ENCODE peak calls at places on chromosomes 5 and 9, in four cellular contexts. B is MM.1S, P is adrenal gland, V is IMR-90. H is an unnamed sample.

GRCh38 chr5:119191944-119192343 is 121.1 kb downstream of the DMXL1 start:
- DNase-seq in B (no peak), P (no peak), V (no peak), H (no peak)

GRCh38 chr5:36502608-36503007 is 103.8 kb upstream of the SLC1A3 start:
- DNase-seq in B (no peak), P (no peak), V (peak; percentile 82), H (no peak)

GRCh38 chr9:136880651-136881050 is 5.7 kb upstream of the TRAF2 start:
- DNase-seq in B (no peak), P (no peak), V (no peak), H (peak; percentile 64)

GRCh38 chr5:42889311-42889933 is 77.7 kb upstream of the SELENOP start:
- DNase-seq in B (peak; percentile 74), P (peak; percentile 80), V (peak; percentile 61), H (peak; percentile 64)

GRCh38 chr5:156399323-156399722 is 72.4 kb downstream of the SGCD start:
- DNase-seq in B (no peak), P (peak; percentile 18), V (no peak), H (no peak)

GRCh38 chr5:136308396-136308795 is 56.9 kb downstream of the TRPC7 start:
- DNase-seq in B (no peak), P (peak; percentile 3), V (no peak), H (no peak)

GRCh38 chr5:80231243-80231642 is 24.6 kb downstream of the SERINC5 start:
- DNase-seq in B (no peak), P (peak; percentile 54), V (peak; percentile 90), H (no peak)

GRCh38 chr5:42429694-42430093 is 6.5 kb downstream of the GHR start:
- DNase-seq in B (no peak), P (no peak), V (no peak), H (no peak)

GRCh38 chr5:29069104-29069402 is 2030.7 kb upstream of the CDH9 start:
- DNase-seq in B (no peak), P (no peak), V (no peak), H (no peak)

GRCh38 chr9:112894031-112894430 is 3.4 kb upstream of the SLC46A2 start:
- DNase-seq in B (no peak), P (no peak), V (peak; percentile 33), H (no peak)

GRCh38 chr5:74141053-74141452 is 499.5 kb downstream of the ENC1 start:
- DNase-seq in B (no peak), P (no peak), V (peak; percentile 79), H (no peak)

GRCh38 chr9:126683698-126684044 is 69.9 kb downstream of the LMX1B start:
- DNase-seq in B (no peak), P (no peak), V (no peak), H (no peak)

GRCh38 chr5:155480731-155481131 is 467.2 kb downstream of the KIF4B start:
- DNase-seq in B (no peak), P (no peak), V (no peak), H (no peak)

GRCh38 chr5:108143581-108143980 is 238.3 kb downstream of the FBXL17 start:
- DNase-seq in B (no peak), P (no peak), V (peak; percentile 67), H (no peak)

GRCh38 chr9:133874061-133874638 is 118.0 kb downstream of the VAV2 start:
- DNase-seq in B (no peak), P (peak; percentile 87), V (peak; percentile 70), H (no peak)

GRCh38 chr9:131346559-131346958 is 47.3 kb upstream of the PRRC2B start:
- DNase-seq in B (no peak), P (no peak), V (no peak), H (no peak)

GRCh38 chr9:4985376-4986266 is 549 bp downstream of the JAK2 start:
- DNase-seq in B (peak; percentile 39), P (peak; percentile 52), V (peak; percentile 45), H (peak; percentile 18)

GRCh38 chr9:8143677-8144076 is 344.1 kb upstream of the DMAC1 start:
- DNase-seq in B (no peak), P (no peak), V (no peak), H (no peak)

GRCh38 chr5:56303511-56303910 is 70.4 kb upstream of the ANKRD55 start:
- DNase-seq in B (no peak), P (no peak), V (no peak), H (no peak)
- TF ChIP-seq CTCF in B (no peak), P (no peak), V (no peak), H (no peak)

GRCh38 chr5:145701404-145701803 is 133.7 kb downstream of the PRELID2 start:
- DNase-seq in B (no peak), P (no peak), V (no peak), H (no peak)
- TF ChIP-seq CTCF in B (no peak), P (no peak), V (no peak), H (no peak)

GRCh38 chr5:172043822-172044221 is 37.4 kb upstream of the FBXW11 start:
- DNase-seq in B (no peak), P (no peak), V (no peak), H (no peak)

GRCh38 chr5:172035039-172035438 is 28.6 kb upstream of the FBXW11 start:
- DNase-seq in B (peak; percentile 32), P (no peak), V (no peak), H (peak; percentile 72)

GRCh38 chr5:172042183-172042582 is 35.7 kb upstream of the FBXW11 start:
- DNase-seq in B (no peak), P (no peak), V (no peak), H (no peak)

GRCh38 chr5:172038167-172038566 is 31.7 kb upstream of the FBXW11 start:
- DNase-seq in B (no peak), P (no peak), V (no peak), H (no peak)
- TF ChIP-seq CTCF in B (no peak), P (no peak), V (no peak), H (no peak)

DNA sequence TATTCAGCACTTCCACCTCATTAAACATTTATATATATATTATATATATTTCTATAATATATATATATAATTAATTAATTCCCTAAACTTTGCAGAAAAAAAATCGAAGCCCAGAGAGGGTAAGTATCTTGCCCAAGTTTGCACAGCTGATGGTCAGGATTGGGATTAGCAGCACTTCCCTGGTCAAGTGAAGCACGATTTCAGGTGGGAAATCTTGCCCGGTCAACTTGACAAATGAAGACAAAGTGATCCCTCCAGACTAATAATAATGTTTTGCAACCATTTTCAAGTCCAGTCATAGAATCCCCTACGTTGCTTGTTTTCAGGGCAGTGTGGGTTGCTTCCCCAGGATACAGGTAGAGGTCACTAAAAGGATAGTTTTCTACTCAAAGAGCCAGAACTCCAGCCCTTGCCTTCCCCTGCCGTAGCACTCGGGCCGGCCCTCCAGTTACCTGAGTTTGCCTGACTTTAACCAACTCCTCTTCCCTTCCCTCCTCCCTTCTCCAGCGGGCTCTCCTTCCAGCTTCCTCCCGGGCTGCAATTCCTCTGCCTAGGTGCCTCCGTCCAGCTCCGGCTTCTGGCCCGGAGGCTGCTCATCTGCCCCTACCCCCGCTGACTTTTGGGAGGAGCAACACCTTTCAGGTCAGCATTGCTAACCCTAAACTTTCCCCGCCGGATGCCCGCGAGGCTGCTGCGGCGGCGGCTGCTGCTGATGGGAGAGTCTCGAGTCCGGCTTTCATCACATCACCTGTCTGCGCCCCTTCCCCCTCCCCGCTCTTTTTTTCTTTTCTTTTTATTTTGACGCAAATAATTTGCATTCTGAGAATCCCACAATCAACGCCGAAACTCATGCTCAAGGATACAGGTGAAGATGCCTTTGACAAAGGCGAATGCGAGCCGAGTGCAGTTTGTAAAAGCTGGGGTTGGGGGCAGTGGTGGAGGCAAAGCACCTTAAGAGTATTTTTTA is 928 bp downstream of the PRLR start:
- DNase-seq in B (peak; percentile 76), P (peak; percentile 43), V (no peak), H (peak; percentile 68)
- TF ChIP-seq CTCF in B (peak; percentile 55), P (peak; percentile 27), V (no peak), H (peak; percentile 34)

GRCh38 chr5:56479126-56479525 is 246.0 kb upstream of the ANKRD55 start:
- DNase-seq in B (peak; percentile 58), P (no peak), V (no peak), H (no peak)

GRCh38 chr5:56480305-56481146 is 247.4 kb upstream of the ANKRD55 start:
- DNase-seq in B (peak; percentile 65), P (peak; percentile 73), V (peak; percentile 84), H (peak; percentile 41)

GRCh38 chr5:56481998-56482698 is 249.0 kb upstream of the ANKRD55 start:
- DNase-seq in B (no peak), P (no peak), V (no peak), H (peak; percentile 15)

GRCh38 chr5:56479701-56480304 is 246.7 kb upstream of the ANKRD55 start:
- DNase-seq in B (peak; percentile 26), P (peak; percentile 19), V (no peak), H (peak; percentile 46)

DNA sequence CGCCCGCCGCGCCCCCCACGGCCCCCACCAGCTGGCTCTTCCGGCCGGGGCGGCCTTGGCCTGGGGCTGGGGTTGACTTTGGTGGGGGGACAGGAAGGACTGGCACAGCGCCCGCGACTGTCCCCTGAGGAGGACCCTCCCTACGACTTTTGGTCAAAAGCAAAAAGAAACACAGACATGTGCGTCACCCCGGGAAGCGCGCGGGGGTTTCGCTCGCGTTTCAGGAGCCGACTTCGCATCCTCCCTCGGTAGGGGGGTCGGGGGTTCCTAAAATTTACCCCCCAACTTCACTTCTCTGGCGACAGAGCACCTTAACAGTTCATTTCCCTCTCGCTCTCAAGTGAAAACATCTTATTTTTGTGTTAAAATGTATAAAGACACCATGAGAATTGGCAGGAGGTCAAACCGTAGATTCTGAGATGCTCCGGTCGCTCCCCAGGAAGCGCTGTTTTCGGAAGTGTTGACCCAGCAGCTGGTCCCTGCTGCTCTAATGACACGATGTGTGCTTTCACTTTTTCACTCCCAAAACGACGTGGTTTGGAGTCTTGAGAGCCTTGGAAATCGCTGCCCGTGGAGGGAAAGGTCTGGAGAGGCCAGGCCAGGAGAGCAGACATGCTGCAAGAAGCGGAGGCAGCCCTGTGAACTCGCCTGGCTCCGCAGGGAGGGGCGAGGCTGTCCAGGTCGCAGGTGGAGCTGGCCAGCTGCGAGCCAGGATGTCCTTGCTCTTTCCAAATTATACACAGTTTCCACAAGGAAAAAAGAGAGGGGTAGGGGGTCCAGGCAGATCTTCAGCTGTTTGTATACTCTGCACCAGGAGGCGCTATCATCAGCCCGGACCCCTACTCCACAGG is 248.2 kb upstream of the ANKRD55 start:
- DNase-seq in B (peak; percentile 59), P (peak; percentile 56), V (peak; percentile 54), H (peak; percentile 64)
- TF ChIP-seq CTCF in B (peak; percentile 37), P (peak; percentile 20), V (peak; percentile 27), H (no peak)

GRCh38 chr5:53425598-53426516 is 54.6 kb upstream of the FST start:
- DNase-seq in B (peak; percentile 47), P (no peak), V (no peak), H (peak; percentile 21)
- TF ChIP-seq CTCF in B (peak; percentile 61), P (no peak), V (peak; percentile 30), H (peak; percentile 15)

GRCh38 chr5:171369056-171369455 is 18.6 kb upstream of the NPM1 start:
- DNase-seq in B (no peak), P (no peak), V (no peak), H (no peak)

GRCh38 chr5:171366645-171367044 is 21.0 kb upstream of the NPM1 start:
- DNase-seq in B (no peak), P (no peak), V (no peak), H (no peak)

GRCh38 chr5:171363846-171364245 is 23.8 kb upstream of the NPM1 start:
- DNase-seq in B (peak; percentile 60), P (peak; percentile 4), V (no peak), H (no peak)

GRCh38 chr5:171367424-171368370 is 20.0 kb upstream of the NPM1 start:
- DNase-seq in B (peak; percentile 93), P (no peak), V (peak; percentile 50), H (no peak)

GRCh38 chr5:171365351-171365750 is 22.3 kb upstream of the NPM1 start:
- DNase-seq in B (no peak), P (no peak), V (peak; percentile 9), H (no peak)
- TF ChIP-seq CTCF in B (peak; percentile 33), P (no peak), V (peak; percentile 39), H (peak; percentile 36)

GRCh38 chr9:18539203-18539602 is 65.2 kb downstream of the ADAMTSL1 start:
- DNase-seq in B (no peak), P (no peak), V (no peak), H (no peak)
- TF ChIP-seq CTCF in B (no peak), P (no peak), V (no peak), H (no peak)